ENCODE peak calls at places on chromosomes 2 and 18, in nine cellular contexts. W is tibial nerve, T is breast epithelium, E is body of pancreas, P is PC-3, U is A549, F is fibroblast of pulmonary artery, J is endothelial cell, L is mesothelial cell of epicardium. M is an unnamed sample.

GRCh38 chr2:46732127-46732526 is 183.5 kb downstream of the MCFD2 start:
- DNase-seq in W (no peak), T (no peak), E (no peak), P (no peak), U (no peak), F (no peak), J (no peak), L (no peak), M (no peak)

GRCh38 chr2:26462100-26462499 is 15.8 kb downstream of the OTOF start:
- DNase-seq in W (no peak), T (no peak), E (no peak), P (no peak), U (no peak), F (no peak), J (no peak), L (no peak), M (no peak)

GRCh38 chr2:98895901-98896300 is 40.1 kb downstream of the CRACDL start:
- DNase-seq in W (no peak), T (no peak), E (no peak), P (no peak), U (no peak), F (no peak), J (no peak), L (peak), M (no peak)

GRCh38 chr2:108293850-108294249 is 5.2 kb downstream of the SULT1C2 start:
- DNase-seq in W (no peak), T (no peak), E (no peak), P (no peak), U (no peak), F (no peak), J (no peak), L (no peak), M (no peak)

GRCh38 chr2:172080641-172081230 is 4.6 kb upstream of the DLX1 start:
- DNase-seq in W (no peak), T (no peak), E (no peak), P (no peak), U (no peak), F (no peak), J (peak), L (no peak), M (no peak)

GRCh38 chr2:235930701-235931100 is 237.5 kb downstream of the GBX2 start:
- DNase-seq in W (no peak), T (no peak), E (no peak), P (no peak), U (no peak), F (no peak), J (no peak), L (peak), M (no peak)

GRCh38 chr2:85888020-85888744 is 608 bp downstream of the ST3GAL5 start:
- DNase-seq in W (no peak), T (no peak), E (peak), P (no peak), U (no peak), F (peak), J (peak), L (peak), M (peak)

GRCh38 chr2:105325389-105325963 is 4.1 kb downstream of the TGFBRAP1 start:
- DNase-seq in W (no peak), T (no peak), E (no peak), P (peak), U (no peak), F (peak), J (no peak), L (no peak), M (no peak)

GRCh38 chr2:151292124-151292523 is 2.7 kb upstream of the NMI start:
- DNase-seq in W (no peak), T (no peak), E (no peak), P (no peak), U (no peak), F (no peak), J (no peak), L (no peak), M (no peak)

GRCh38 chr18:50559750-50560680 is at the start of gene MAPK4:
- DNase-seq in W (no peak), T (no peak), E (peak), P (no peak), U (no peak), F (peak), J (peak), L (peak), M (no peak)

GRCh38 chr2:160736629-160737028 is 243.0 kb upstream of the RBMS1 start:
- DNase-seq in W (no peak), T (no peak), E (no peak), P (peak), U (peak), F (peak), J (no peak), L (no peak), M (no peak)

GRCh38 chr2:157404363-157404762 is 39.5 kb downstream of the CYTIP start:
- DNase-seq in W (no peak), T (no peak), E (no peak), P (peak), U (no peak), F (no peak), J (no peak), L (no peak), M (peak)

GRCh38 chr2:101064868-101065549 is 62.9 kb downstream of the RPL31 start:
- DNase-seq in W (no peak), T (no peak), E (peak), P (peak), U (peak), F (peak), J (no peak), L (no peak), M (no peak)

GRCh38 chr2:238499731-238500570 is 73.2 kb downstream of the ASB1 start:
- DNase-seq in W (no peak), T (no peak), E (no peak), P (peak), U (no peak), F (no peak), J (no peak), L (peak), M (no peak)

GRCh38 chr18:34970106-34970505 is 71.1 kb upstream of the MAPRE2 start:
- DNase-seq in W (no peak), T (no peak), E (no peak), P (no peak), U (no peak), F (peak), J (no peak), L (no peak), M (no peak)

GRCh38 chr2:218367415-218368149 is 10.9 kb downstream of the CATIP start:
- DNase-seq in W (peak), T (peak), E (peak), P (peak), U (peak), F (peak), J (peak), L (peak), M (peak)

GRCh38 chr18:34039194-34039593 is 185.5 kb downstream of the NOL4 start:
- DNase-seq in W (no peak), T (no peak), E (no peak), P (no peak), U (no peak), F (no peak), J (no peak), L (no peak), M (no peak)

DNA sequence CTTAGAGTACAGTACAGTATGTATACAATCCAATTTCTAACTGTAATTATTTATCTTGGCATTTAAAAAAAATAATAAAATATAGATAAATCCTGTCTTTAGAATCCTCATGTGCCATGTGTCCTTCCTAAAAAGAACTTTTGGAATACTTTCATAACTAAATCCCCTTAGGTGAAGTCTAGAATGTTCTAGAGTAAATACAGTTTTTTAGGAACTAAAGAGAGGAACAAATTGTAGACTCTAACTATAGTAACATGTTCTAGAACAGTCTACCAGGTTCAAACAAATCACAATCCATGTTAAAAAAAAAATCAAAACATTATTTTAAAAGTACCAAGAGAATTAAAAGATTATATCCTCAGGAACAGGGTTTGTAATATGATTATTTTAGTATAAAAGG is 80.6 kb upstream of the CCDC141 start:
- DNase-seq in W (no peak), T (no peak), E (no peak), P (no peak), U (no peak), F (no peak), J (no peak), L (no peak), M (no peak)
- TF ChIP-seq CTCF in W (no peak), T (no peak), E (no peak), P (no peak), U (no peak), F (no peak), J (no peak), L (no peak), M (no peak)

GRCh38 chr2:96668771-96669170 is 26.2 kb downstream of the FER1L5 start:
- DNase-seq in W (no peak), T (no peak), E (no peak), P (no peak), U (no peak), F (no peak), J (no peak), L (no peak), M (no peak)
- TF ChIP-seq CTCF in W (no peak), T (no peak), E (no peak), P (no peak), U (no peak), F (no peak), J (no peak), L (no peak), M (no peak)

GRCh38 chr2:71609958-71610357 is 156.6 kb downstream of the DYSF start:
- DNase-seq in W (no peak), T (no peak), E (no peak), P (peak), U (peak), F (peak), J (no peak), L (no peak), M (no peak)
- TF ChIP-seq CTCF in W (peak), T (no peak), E (peak), P (peak), U (peak), F (peak), J (no peak), L (peak), M (peak)

GRCh38 chr18:48889115-48889941 is 61.4 kb downstream of the SMAD7 start:
- DNase-seq in W (no peak), T (no peak), E (peak), P (no peak), U (no peak), F (peak), J (no peak), L (no peak), M (no peak)
- TF ChIP-seq CTCF in W (no peak), T (no peak), E (no peak), P (no peak), U (no peak), F (no peak), J (no peak), L (no peak), M (no peak)

GRCh38 chr18:52670903-52671302 is 330.9 kb downstream of the DCC start:
- DNase-seq in W (no peak), T (no peak), E (peak), P (peak), U (peak), F (peak), J (no peak), L (no peak), M (no peak)
- TF ChIP-seq CTCF in W (no peak), T (no peak), E (peak), P (peak), U (peak), F (peak), J (no peak), L (no peak), M (no peak)

GRCh38 chr2:30334738-30335426 is 103.5 kb downstream of the LBH start:
- DNase-seq in W (no peak), T (no peak), E (peak), P (no peak), U (no peak), F (no peak), J (no peak), L (no peak), M (no peak)
- TF ChIP-seq CTCF in W (no peak), T (no peak), E (peak), P (peak), U (peak), F (no peak), J (no peak), L (no peak), M (peak)

GRCh38 chr2:177906041-177906718 is 166.4 kb downstream of the PDE11A start:
- DNase-seq in W (peak), T (no peak), E (peak), P (peak), U (peak), F (peak), J (peak), L (peak), M (peak)

GRCh38 chr2:177905640-177906039 is 166.9 kb downstream of the PDE11A start:
- DNase-seq in W (no peak), T (no peak), E (no peak), P (no peak), U (no peak), F (no peak), J (no peak), L (no peak), M (no peak)

GRCh38 chr2:177908824-177909223 is 163.8 kb downstream of the PDE11A start:
- DNase-seq in W (no peak), T (no peak), E (no peak), P (no peak), U (no peak), F (no peak), J (no peak), L (no peak), M (no peak)

GRCh38 chr2:177909962-177910361 is 162.6 kb downstream of the PDE11A start:
- DNase-seq in W (no peak), T (no peak), E (no peak), P (peak), U (no peak), F (no peak), J (no peak), L (no peak), M (no peak)

GRCh38 chr2:177908182-177908581 is 164.4 kb downstream of the PDE11A start:
- DNase-seq in W (no peak), T (no peak), E (no peak), P (no peak), U (no peak), F (no peak), J (no peak), L (no peak), M (no peak)
- TF ChIP-seq CTCF in W (no peak), T (no peak), E (no peak), P (no peak), U (no peak), F (no peak), J (no peak), L (no peak), M (no peak)

GRCh38 chr2:31674446-31674845 is 93.7 kb upstream of the SRD5A2 start:
- DNase-seq in W (no peak), T (no peak), E (no peak), P (no peak), U (no peak), F (no peak), J (no peak), L (no peak), M (no peak)

GRCh38 chr2:31675485-31675901 is 94.8 kb upstream of the SRD5A2 start:
- DNase-seq in W (no peak), T (no peak), E (peak), P (peak), U (no peak), F (no peak), J (peak), L (no peak), M (no peak)
- TF ChIP-seq CTCF in W (no peak), T (no peak), E (peak), P (peak), U (peak), F (no peak), J (no peak), L (no peak), M (no peak)

M was measured in CD4-positive, alpha-beta T cell.